ENCODE peak calls at places on chromosomes 13 and 19, in four cellular contexts. One of them, this sample, is unnamed. For H3K27me3, the result is how much of the 10 kb centered on the place peaks cover.

GRCh38 chr19:33271246-33272021 is 30.9 kb downstream of the CEBPA start:
- DNase-seq in esophagus squamous epithelium: no peak
- DNase-seq in tibial artery: no peak
- DNase-seq in GM12878: no peak
- DNase-seq in this sample: no peak

GRCh38 chr13:75263741-75264407 is 218.1 kb downstream of the TBC1D4 start:
- DNase-seq in tibial artery: no peak
- DNase-seq in GM12878: no peak
- DNase-seq in esophagus squamous epithelium: no peak
- DNase-seq in this sample: no peak

GRCh38 chr13:100382787-100383186 is 205.8 kb downstream of the GGACT start:
- DNase-seq in tibial artery: no peak
- DNase-seq in esophagus squamous epithelium: no peak
- DNase-seq in GM12878: no peak
- DNase-seq in this sample: no peak

GRCh38 chr13:24208314-24208713 is 47.8 kb downstream of the SPATA13 start:
- DNase-seq in tibial artery: no peak
- DNase-seq in esophagus squamous epithelium: no peak
- DNase-seq in GM12878: no peak
- DNase-seq in this sample: no peak

GRCh38 chr13:66926851-66927524 is 303.1 kb downstream of the PCDH9 start:
- DNase-seq in esophagus squamous epithelium: no peak
- DNase-seq in GM12878: no peak
- DNase-seq in tibial artery: no peak
- DNase-seq in this sample: no peak

GRCh38 chr19:33399745-33400681 is 26.5 kb downstream of the CEBPG start:
- DNase-seq in GM12878: no peak
- DNase-seq in esophagus squamous epithelium: no peak
- DNase-seq in tibial artery: peak
- DNase-seq in this sample: no peak

GRCh38 chr19:19160489-19161035 is 9.5 kb downstream of the MEF2B start:
- DNase-seq in GM12878: no peak
- DNase-seq in esophagus squamous epithelium: no peak
- DNase-seq in tibial artery: no peak
- DNase-seq in this sample: no peak

GRCh38 chr19:33473644-33474305 is 47.8 kb downstream of the PEPD start:
- DNase-seq in GM12878: no peak
- DNase-seq in tibial artery: peak
- DNase-seq in esophagus squamous epithelium: no peak
- DNase-seq in this sample: no peak

GRCh38 chr19:12800873-12801465 is 631 bp downstream of the PRDX2 start:
- DNase-seq in GM12878: no peak
- DNase-seq in tibial artery: peak
- DNase-seq in esophagus squamous epithelium: no peak
- DNase-seq in this sample: no peak

GRCh38 chr19:54041969-54042606 is 21.6 kb downstream of the VSTM1 start:
- DNase-seq in esophagus squamous epithelium: no peak
- DNase-seq in GM12878: no peak
- DNase-seq in tibial artery: no peak
- DNase-seq in this sample: no peak

GRCh38 chr19:5943623-5944022 is 29.6 kb downstream of the CAPS start:
- DNase-seq in GM12878: no peak
- DNase-seq in esophagus squamous epithelium: no peak
- DNase-seq in tibial artery: no peak
- DNase-seq in this sample: no peak

GRCh38 chr13:71864981-71865857 is 1.8 kb downstream of the DACH1 start:
- DNase-seq in GM12878: no peak
- DNase-seq in tibial artery: no peak
- DNase-seq in esophagus squamous epithelium: no peak
- DNase-seq in this sample: peak

GRCh38 chr19:39927076-39927475 is 7.4 kb downstream of the FCGBP start:
- DNase-seq in GM12878: no peak
- DNase-seq in tibial artery: peak
- DNase-seq in esophagus squamous epithelium: no peak
- DNase-seq in this sample: no peak

GRCh38 chr19:33241530-33242101 is 16.0 kb upstream of the SLC7A10 start:
- DNase-seq in tibial artery: no peak
- DNase-seq in esophagus squamous epithelium: no peak
- DNase-seq in GM12878: no peak
- DNase-seq in this sample: peak

GRCh38 chr19:48897181-48897580 is 1.4 kb downstream of the TULP2 start:
- DNase-seq in esophagus squamous epithelium: no peak
- DNase-seq in tibial artery: no peak
- DNase-seq in GM12878: no peak
- DNase-seq in this sample: no peak

GRCh38 chr13:105982219-105982618 is 553.2 kb downstream of the EFNB2 start:
- DNase-seq in esophagus squamous epithelium: no peak
- DNase-seq in GM12878: no peak
- DNase-seq in tibial artery: no peak
- DNase-seq in this sample: peak

GRCh38 chr19:52734893-52735661 is at the start of gene ZNF611:
- DNase-seq in esophagus squamous epithelium: peak
- DNase-seq in tibial artery: peak
- DNase-seq in GM12878: peak
- DNase-seq in this sample: peak

GRCh38 chr19:2117215-2117960 is 20.7 kb downstream of the IZUMO4 start:
- DNase-seq in esophagus squamous epithelium: no peak
- DNase-seq in GM12878: no peak
- DNase-seq in tibial artery: no peak
- DNase-seq in this sample: no peak

GRCh38 chr19:35718345-35719041 is 690 bp downstream of the KMT2B start:
- DNase-seq in GM12878: no peak
- DNase-seq in tibial artery: no peak
- DNase-seq in esophagus squamous epithelium: no peak
- DNase-seq in this sample: no peak

GRCh38 chr19:3625996-3626472 is 556 bp downstream of the CACTIN start:
- DNase-seq in tibial artery: no peak
- DNase-seq in GM12878: no peak
- DNase-seq in esophagus squamous epithelium: no peak
- DNase-seq in this sample: no peak

GRCh38 chr19:2982983-2983350 is 5.6 kb downstream of the TLE6 start:
- DNase-seq in esophagus squamous epithelium: no peak
- DNase-seq in GM12878: no peak
- DNase-seq in tibial artery: peak
- DNase-seq in this sample: peak

GRCh38 chr13:57846600-57847173 is 215.1 kb downstream of the PCDH17 start:
- DNase-seq in GM12878: no peak
- DNase-seq in esophagus squamous epithelium: no peak
- DNase-seq in tibial artery: no peak
- DNase-seq in this sample: no peak

GRCh38 chr13:93230466-93230865 is 3.9 kb downstream of the GPC6 start:
- DNase-seq in tibial artery: no peak
- DNase-seq in GM12878: no peak
- DNase-seq in esophagus squamous epithelium: no peak
- DNase-seq in this sample: no peak

GRCh38 chr19:39265321-39265916 is 2.8 kb upstream of the IFNL2 start:
- DNase-seq in tibial artery: no peak
- DNase-seq in esophagus squamous epithelium: no peak
- DNase-seq in GM12878: no peak
- DNase-seq in this sample: no peak

GRCh38 chr19:14004619-14005380 is 1.3 kb downstream of the RFX1 start:
- DNase-seq in tibial artery: peak
- DNase-seq in GM12878: peak
- DNase-seq in esophagus squamous epithelium: no peak
- DNase-seq in this sample: no peak

GRCh38 chr19:7196721-7197168 is 97.5 kb downstream of the INSR start:
- DNase-seq in tibial artery: peak
- DNase-seq in esophagus squamous epithelium: no peak
- DNase-seq in GM12878: no peak
- DNase-seq in this sample: no peak

GRCh38 chr19:5949792-5950305 is 28.1 kb downstream of the RANBP3 start:
- DNase-seq in tibial artery: no peak
- DNase-seq in GM12878: no peak
- DNase-seq in esophagus squamous epithelium: no peak
- DNase-seq in this sample: no peak

DNA sequence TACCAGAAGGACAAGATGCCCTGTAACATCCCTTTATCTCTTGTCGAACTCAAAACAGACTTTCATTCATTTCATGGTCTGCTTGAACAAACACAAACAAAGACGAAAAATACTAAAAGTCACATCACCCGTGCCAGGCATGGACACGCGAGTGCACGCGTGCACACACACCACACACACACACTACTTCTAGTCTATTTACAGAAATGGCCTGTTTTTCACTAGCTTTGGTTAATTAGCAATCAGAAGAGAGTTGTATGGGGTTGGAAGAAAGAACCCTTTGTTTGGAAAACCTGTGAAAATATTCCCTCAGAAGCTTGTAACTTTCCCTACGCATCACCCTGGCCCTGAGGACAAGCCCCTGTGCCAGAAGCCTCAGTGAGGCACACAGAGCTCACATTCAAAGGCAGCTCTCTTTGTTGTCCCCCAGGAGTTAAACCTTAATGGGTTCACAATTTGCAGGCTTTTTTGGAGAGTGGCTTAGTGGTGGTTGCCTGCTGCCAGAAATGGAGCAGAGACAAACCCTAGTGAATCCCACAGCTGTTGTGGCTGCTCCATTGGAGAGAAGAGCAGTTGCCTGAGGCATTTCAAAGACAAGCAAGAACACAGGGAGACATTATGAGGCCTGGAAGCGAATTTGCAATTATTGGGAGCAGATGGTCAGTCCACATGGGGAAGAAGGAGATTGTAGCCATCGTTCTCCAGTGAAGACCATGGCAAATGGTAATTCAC is 55.9 kb downstream of the STARD13 start:
- DNase-seq in tibial artery: no peak
- DNase-seq in esophagus squamous epithelium: no peak
- DNase-seq in GM12878: no peak
- DNase-seq in this sample: no peak
- H3K27ac ChIP-seq in tibial artery: peak
- H3K27ac ChIP-seq in esophagus squamous epithelium: peak
- H3K27ac ChIP-seq in GM12878: no peak
- H3K27ac ChIP-seq in this sample: no peak

GRCh38 chr13:108594153-108594552 is 35.3 kb upstream of the MYO16 start:
- DNase-seq in GM12878: no peak
- DNase-seq in esophagus squamous epithelium: no peak
- DNase-seq in tibial artery: no peak
- DNase-seq in this sample: peak

GRCh38 chr13:108597943-108598342 is 31.5 kb upstream of the MYO16 start:
- DNase-seq in esophagus squamous epithelium: no peak
- DNase-seq in tibial artery: no peak
- DNase-seq in GM12878: no peak
- DNase-seq in this sample: no peak

DNA sequence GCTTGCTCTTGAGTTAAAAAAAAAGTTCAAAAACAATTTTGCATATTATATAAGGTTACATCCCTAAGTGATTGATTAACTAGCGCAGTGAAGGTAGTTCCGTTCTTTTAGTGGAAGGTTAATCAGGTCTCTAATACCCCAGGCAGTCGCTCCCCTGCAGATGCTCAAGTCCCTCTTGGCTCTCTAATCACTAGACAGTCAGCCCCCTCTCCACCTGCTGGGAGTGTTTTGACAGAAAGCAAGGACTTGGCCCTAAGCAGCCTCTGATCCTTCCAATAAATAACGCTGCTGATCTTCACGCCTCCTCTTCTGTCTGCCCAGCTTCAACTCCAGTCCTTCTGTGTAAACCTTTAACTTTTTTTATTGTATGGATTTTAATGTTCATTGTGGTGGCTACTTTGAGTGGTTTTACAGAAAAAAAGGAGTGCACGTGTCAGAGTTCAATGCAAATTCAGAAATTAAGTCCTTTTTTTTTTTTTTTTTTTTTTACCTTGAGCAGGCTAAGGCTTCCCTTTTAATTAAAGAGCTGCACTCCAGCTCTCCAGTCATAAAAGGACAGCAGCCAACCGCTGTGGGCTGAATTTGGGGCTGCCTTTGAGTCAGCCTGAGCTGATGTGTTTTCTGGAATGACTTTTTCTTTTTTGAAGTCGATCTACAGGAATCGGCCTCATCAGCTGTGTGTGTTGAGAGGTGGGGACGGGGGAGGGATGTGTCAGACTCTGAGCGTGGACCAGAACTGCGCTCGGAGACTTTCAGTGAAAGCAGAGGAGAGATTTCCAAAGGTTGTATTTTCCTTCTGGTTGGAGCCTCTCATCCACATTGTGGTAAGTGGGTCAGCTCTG is 33.8 kb upstream of the MYO16 start:
- DNase-seq in esophagus squamous epithelium: no peak
- DNase-seq in GM12878: no peak
- DNase-seq in tibial artery: no peak
- DNase-seq in this sample: peak
- H3K27me3 ChIP-seq in esophagus squamous epithelium: under half
- H3K27me3 ChIP-seq in GM12878: under half
- H3K27me3 ChIP-seq in tibial artery: under half
- H3K27me3 ChIP-seq in this sample: under half

GRCh38 chr19:55455576-55456235 is 5.7 kb downstream of the ISOC2 start:
- DNase-seq in esophagus squamous epithelium: no peak
- DNase-seq in tibial artery: no peak
- DNase-seq in GM12878: no peak
- DNase-seq in this sample: no peak

GRCh38 chr19:55453861-55454260 is 7.6 kb downstream of the ISOC2 start:
- DNase-seq in esophagus squamous epithelium: no peak
- DNase-seq in tibial artery: no peak
- DNase-seq in GM12878: no peak
- DNase-seq in this sample: no peak

GRCh38 chr19:55452381-55453325 is 8.8 kb downstream of the ISOC2 start:
- DNase-seq in esophagus squamous epithelium: no peak
- DNase-seq in GM12878: no peak
- DNase-seq in tibial artery: no peak
- DNase-seq in this sample: peak

GRCh38 chr19:55456347-55456746 is 5.1 kb downstream of the ISOC2 start:
- DNase-seq in tibial artery: no peak
- DNase-seq in esophagus squamous epithelium: no peak
- DNase-seq in GM12878: no peak
- DNase-seq in this sample: no peak

DNA sequence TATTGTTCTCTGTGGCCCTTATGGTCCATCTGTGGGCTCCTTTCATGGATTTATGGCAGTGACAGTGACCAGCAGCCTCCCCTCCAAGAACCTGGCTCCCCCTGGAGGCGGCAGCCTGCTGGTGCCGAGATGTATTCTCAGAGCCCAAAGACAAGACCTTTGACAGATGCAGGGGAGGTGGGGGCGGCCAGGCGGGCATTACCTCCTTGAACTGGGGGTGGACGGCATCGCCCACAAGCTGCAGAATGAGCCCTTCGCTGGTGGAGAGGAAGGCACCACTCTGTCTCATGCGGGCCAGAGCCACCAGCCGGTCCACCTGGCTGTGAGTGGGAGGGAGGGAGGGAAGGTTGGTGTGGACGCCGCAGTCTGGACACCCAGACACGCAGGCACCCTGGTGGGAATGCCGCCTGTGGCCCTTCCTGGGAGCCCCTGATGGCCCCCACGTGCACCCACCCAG is 6.6 kb downstream of the ISOC2 start:
- DNase-seq in GM12878: no peak
- DNase-seq in esophagus squamous epithelium: no peak
- DNase-seq in tibial artery: no peak
- DNase-seq in this sample: peak
- H3K27ac ChIP-seq in GM12878: no peak
- H3K27ac ChIP-seq in esophagus squamous epithelium: no peak
- H3K27ac ChIP-seq in tibial artery: no peak
- H3K27ac ChIP-seq in this sample: peak

DNA sequence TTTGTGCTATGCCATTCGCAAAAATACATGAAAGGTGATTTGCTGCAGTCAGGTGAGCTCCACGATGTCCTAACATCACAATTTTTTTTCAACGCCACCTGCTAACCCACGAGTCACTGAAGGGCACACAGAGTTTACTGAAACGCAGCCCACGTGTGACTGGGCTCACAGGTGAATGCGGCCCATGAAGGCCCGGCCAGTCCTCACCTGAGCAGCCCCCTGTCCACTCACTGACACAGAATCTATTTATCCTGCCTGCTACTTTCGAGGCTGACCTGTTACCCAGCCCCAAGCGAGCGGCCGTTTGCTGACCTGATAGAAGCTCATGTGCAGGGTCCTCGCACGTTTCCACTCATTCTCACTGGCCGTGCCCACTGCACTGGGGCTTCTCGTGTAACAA is 121.9 kb upstream of the SOX1 start:
- DNase-seq in tibial artery: no peak
- DNase-seq in esophagus squamous epithelium: no peak
- DNase-seq in GM12878: no peak
- DNase-seq in this sample: no peak
- H3K27me3 ChIP-seq in tibial artery: under half
- H3K27me3 ChIP-seq in esophagus squamous epithelium: under half
- H3K27me3 ChIP-seq in GM12878: under half
- H3K27me3 ChIP-seq in this sample: half or more

This sample was measured in WERI-Rb-1.